ENCODE peak calls at places on chromosomes 4 and X, in six cellular contexts. L, H, Q, W, U and B are unnamed samples.

GRCh38 chr4:182827166-182827565 is 90.0 kb downstream of the DCTD start:
- DNase-seq in L (no peak), H (no peak), Q (no peak), W (no peak), U (no peak), B (no peak)

GRCh38 chr4:153731239-153731638 is 28.6 kb downstream of the RNF175 start:
- DNase-seq in L (peak), H (peak), Q (peak), W (no peak), U (no peak), B (no peak)

GRCh38 chr4:85933306-85933640 is 426.6 kb downstream of the MAPK10 start:
- DNase-seq in L (no peak), H (no peak), Q (no peak), W (no peak), U (no peak), B (no peak)

GRCh38 chr4:22986881-22987280 is 294.1 kb downstream of the GBA3 start:
- DNase-seq in L (peak), H (no peak), Q (no peak), W (no peak), U (no peak), B (no peak)

GRCh38 chr4:86818211-86818610 is 31.0 kb downstream of the SLC10A6 start:
- DNase-seq in L (peak), H (peak), Q (no peak), W (no peak), U (no peak), B (no peak)

GRCh38 chrX:78747471-78747870 is at the start of gene LPAR4:
- DNase-seq in L (peak), H (no peak), Q (no peak), W (no peak), U (no peak), B (no peak)

GRCh38 chr4:62490635-62491034 is 1290.5 kb downstream of the ADGRL3 start:
- DNase-seq in L (no peak), H (no peak), Q (no peak), W (no peak), U (no peak), B (no peak)

GRCh38 chrX:125620715-125621587 is 301.3 kb downstream of the TEX13C start:
- DNase-seq in L (no peak), H (no peak), Q (no peak), W (no peak), U (no peak), B (no peak)

GRCh38 chr4:105191621-105192210 is 45.0 kb downstream of the TET2 start:
- DNase-seq in L (peak), H (peak), Q (no peak), W (no peak), U (no peak), B (peak)

GRCh38 chrX:44873415-44874270 is 655 bp downstream of the KDM6A start:
- DNase-seq in L (peak), H (peak), Q (no peak), W (no peak), U (peak), B (peak)